ENCODE peak calls at places on chromosome 20, in ten cellular contexts. Q is stimulated activated naive CD8-positive, alpha-beta T cell treated with anti-CD3 and anti-CD28 coated beads, Interleukin-15, amount 100 ng/mL, for 72 hours; P is DMS153; C is BJ; T is pancreas; O is HEK293T; Z is NCI-H1092 treated with DMSO at 0.1 percent for 48 hours; L is RPMI7951; F is esophagus squamous epithelium; A is MV-4-11. G is an unnamed sample.

GRCh38 chr20:2879148-2879547 is 5.9 kb downstream of the PTPRA start:
- DNase-seq in Q (no peak), P (no peak), C (peak), T (no peak), O (no peak), Z (no peak), L (peak), F (no peak), A (no peak), G (no peak)

GRCh38 chr20:41029150-41029872 is 689 bp downstream of the TOP1 start:
- DNase-seq in Q (peak), P (no peak), C (no peak), T (peak), O (peak), Z (peak), L (peak), F (no peak), A (no peak), G (no peak)

GRCh38 chr20:53805895-53806384 is 212.3 kb upstream of the ZNF217 start:
- DNase-seq in Q (no peak), P (no peak), C (peak), T (no peak), O (no peak), Z (no peak), L (peak), F (no peak), A (no peak), G (no peak)

GRCh38 chr20:19907326-19908056 is 109.7 kb upstream of the NAA20 start:
- DNase-seq in Q (no peak), P (no peak), C (no peak), T (peak), O (no peak), Z (no peak), L (peak), F (no peak), A (no peak), G (no peak)

GRCh38 chr20:9241232-9241692 is 172.4 kb downstream of the PLCB4 start:
- DNase-seq in Q (no peak), P (peak), C (peak), T (no peak), O (no peak), Z (no peak), L (peak), F (no peak), A (peak), G (no peak)

GRCh38 chr20:58714340-58714922 is 21.8 kb downstream of the NPEPL1 start:
- DNase-seq in Q (peak), P (no peak), C (no peak), T (peak), O (no peak), Z (no peak), L (no peak), F (no peak), A (no peak), G (no peak)

GRCh38 chr20:41331731-41332130 is 8.9 kb upstream of the LPIN3 start:
- DNase-seq in Q (no peak), P (no peak), C (no peak), T (no peak), O (no peak), Z (no peak), L (no peak), F (no peak), A (no peak), G (no peak)

GRCh38 chr20:33328738-33329137 is 45.7 kb downstream of the BPIFB1 start:
- DNase-seq in Q (no peak), P (no peak), C (no peak), T (no peak), O (no peak), Z (no peak), L (no peak), F (no peak), A (no peak), G (no peak)

GRCh38 chr20:4014031-4014474 is 1.3 kb downstream of the RNF24 start:
- DNase-seq in Q (no peak), P (peak), C (peak), T (no peak), O (peak), Z (peak), L (peak), F (no peak), A (peak), G (no peak)

GRCh38 chr20:13029687-13030510 is 21.1 kb downstream of the SPTLC3 start:
- DNase-seq in Q (peak), P (no peak), C (peak), T (no peak), O (no peak), Z (no peak), L (peak), F (no peak), A (no peak), G (no peak)

GRCh38 chr20:19903168-19903676 is 113.9 kb upstream of the NAA20 start:
- DNase-seq in Q (no peak), P (peak), C (no peak), T (no peak), O (no peak), Z (peak), L (peak), F (no peak), A (peak), G (no peak)

GRCh38 chr20:63835031-63835858 is 4.2 kb upstream of the ZBTB46 start:
- DNase-seq in Q (no peak), P (peak), C (peak), T (peak), O (peak), Z (peak), L (peak), F (peak), A (peak), G (no peak)

GRCh38 chr20:53768329-53768728 is 174.7 kb upstream of the ZNF217 start:
- DNase-seq in Q (no peak), P (no peak), C (no peak), T (no peak), O (no peak), Z (no peak), L (no peak), F (no peak), A (no peak), G (no peak)

GRCh38 chr20:9686001-9686400 is 152.9 kb downstream of the PAK5 start:
- DNase-seq in Q (no peak), P (no peak), C (no peak), T (no peak), O (no peak), Z (no peak), L (no peak), F (no peak), A (no peak), G (no peak)

GRCh38 chr20:58822175-58822574 is 28.5 kb downstream of the GNAS-AS1 start:
- DNase-seq in Q (no peak), P (no peak), C (no peak), T (no peak), O (no peak), Z (no peak), L (no peak), F (no peak), A (no peak), G (no peak)

GRCh38 chr20:8305449-8305978 is 173.4 kb downstream of the PLCB1 start:
- DNase-seq in Q (peak), P (peak), C (no peak), T (peak), O (peak), Z (peak), L (peak), F (no peak), A (peak), G (no peak)

G was measured in amygdala.